ENCODE peak calls at places on chromosomes 12 and 14, in five cellular contexts. E is GM23248; W is effector memory CD4-positive, alpha-beta T cell; U is lower lobe of right lung; D is adrenal gland. I is an unnamed sample. For H3K4me1, the result is how much of the 10 kb centered on the place peaks cover.

GRCh38 chr12:112901271-112901670 is 5.5 kb upstream of the OAS1 start:
- DNase-seq in E (no peak), W (no peak), U (no peak), D (no peak), I (no peak)

GRCh38 chr12:7959278-7960063 is 23.5 kb upstream of the SLC2A3 start:
- DNase-seq in E (peak), W (peak), U (no peak), D (peak), I (peak)

GRCh38 chr14:32028599-32028998 is 48.5 kb upstream of the ARHGAP5 start:
- DNase-seq in E (peak), W (no peak), U (no peak), D (no peak), I (no peak)

GRCh38 chr14:38282941-38283340 is 27.0 kb upstream of the CLEC14A start:
- DNase-seq in E (no peak), W (no peak), U (no peak), D (no peak), I (no peak)

GRCh38 chr14:92039073-92039719 is 663 bp downstream of the TRIP11 start:
- DNase-seq in E (peak), W (no peak), U (no peak), D (no peak), I (peak)

GRCh38 chr14:31070431-31070830 is 44.3 kb upstream of the STRN3 start:
- DNase-seq in E (peak), W (no peak), U (no peak), D (no peak), I (no peak)

GRCh38 chr14:68685419-68686211 is 107.3 kb downstream of the ZFP36L1 start:
- DNase-seq in E (peak), W (peak), U (no peak), D (peak), I (peak)

GRCh38 chr14:27672047-27672446 is 1074.2 kb upstream of the NOVA1 start:
- DNase-seq in E (no peak), W (no peak), U (no peak), D (no peak), I (no peak)

GRCh38 chr14:34685819-34686428 is 28.5 kb downstream of the CFL2 start:
- DNase-seq in E (no peak), W (no peak), U (no peak), D (no peak), I (no peak)

GRCh38 chr12:2976581-2976996 is 17.4 kb downstream of the TEAD4 start:
- DNase-seq in E (no peak), W (no peak), U (no peak), D (no peak), I (no peak)

GRCh38 chr12:91629440-91629839 is 446.8 kb upstream of the DCN start:
- DNase-seq in E (no peak), W (no peak), U (no peak), D (no peak), I (no peak)

GRCh38 chr14:89531661-89532335 is 114.8 kb upstream of the FOXN3 start:
- DNase-seq in E (no peak), W (no peak), U (no peak), D (no peak), I (no peak)

GRCh38 chr12:52634266-52635056 is 16.1 kb upstream of the KRT73 start:
- DNase-seq in E (no peak), W (no peak), U (no peak), D (peak), I (no peak)

GRCh38 chr12:87427770-87428169 is 601.4 kb downstream of the C12orf50 start:
- DNase-seq in E (no peak), W (no peak), U (no peak), D (no peak), I (no peak)

GRCh38 chr12:97308576-97309198 is 153.9 kb upstream of the RMST start:
- DNase-seq in E (peak), W (no peak), U (no peak), D (peak), I (peak)

GRCh38 chr14:36717363-36717762 is 55.7 kb downstream of the PAX9 start:
- DNase-seq in E (no peak), W (no peak), U (no peak), D (no peak), I (no peak)

GRCh38 chr12:122204829-122205589 is 1.5 kb downstream of the B3GNT4 start:
- DNase-seq in E (no peak), W (no peak), U (no peak), D (no peak), I (no peak)

DNA sequence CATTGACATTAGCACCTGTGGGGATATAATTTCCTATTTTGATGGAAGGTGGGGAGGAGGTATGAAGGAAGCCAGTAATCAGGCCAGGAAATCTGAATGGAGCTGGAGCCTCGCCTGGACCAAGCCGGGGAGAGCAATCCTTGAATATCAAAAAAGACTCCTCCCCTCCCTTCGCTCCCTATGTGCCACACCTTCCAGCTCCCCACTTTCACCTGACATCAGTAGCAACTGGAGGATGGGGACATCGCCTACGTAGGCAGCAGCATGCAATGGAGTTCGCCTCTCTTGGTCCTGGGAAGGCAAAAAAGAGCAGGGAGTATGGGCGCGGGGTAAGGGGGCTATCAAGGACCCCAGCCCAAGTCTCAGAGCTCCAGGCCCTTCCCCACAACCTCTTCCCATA is 1.1 kb downstream of the ANKRD52 start:
- DNase-seq in E (peak), W (no peak), U (no peak), D (no peak), I (no peak)
- H3K4me1 ChIP-seq in E (under half), W (under half), U (under half), D (under half), I (under half)

GRCh38 chr14:94987409-94987808 is 169.9 kb downstream of the DICER1 start:
- DNase-seq in E (no peak), W (no peak), U (no peak), D (no peak), I (no peak)

GRCh38 chr14:94994245-94994644 is 163.1 kb downstream of the DICER1 start:
- DNase-seq in E (no peak), W (no peak), U (no peak), D (no peak), I (no peak)

GRCh38 chr14:94989946-94990345 is 167.4 kb downstream of the DICER1 start:
- DNase-seq in E (no peak), W (no peak), U (no peak), D (no peak), I (no peak)

GRCh38 chr14:94992046-94992445 is 165.3 kb downstream of the DICER1 start:
- DNase-seq in E (peak), W (no peak), U (no peak), D (no peak), I (no peak)

GRCh38 chr14:94989417-94989816 is 167.9 kb downstream of the DICER1 start:
- DNase-seq in E (no peak), W (no peak), U (no peak), D (no peak), I (no peak)
- H3K4me1 ChIP-seq in E (under half), W (under half), U (under half), D (under half), I (under half)

GRCh38 chr12:6345319-6346071 is 3.6 kb upstream of the TNFRSF1A start:
- DNase-seq in E (peak), W (no peak), U (no peak), D (peak), I (no peak)

GRCh38 chr12:6347367-6348338 is 5.8 kb upstream of the TNFRSF1A start:
- DNase-seq in E (peak), W (no peak), U (no peak), D (peak), I (no peak)

GRCh38 chr12:6343518-6343917 is 1.6 kb upstream of the TNFRSF1A start:
- DNase-seq in E (no peak), W (no peak), U (no peak), D (no peak), I (no peak)

GRCh38 chr12:6346942-6347341 is 5.1 kb upstream of the TNFRSF1A start:
- DNase-seq in E (no peak), W (no peak), U (no peak), D (no peak), I (no peak)

GRCh38 chr12:6346235-6346832 is 4.5 kb upstream of the TNFRSF1A start:
- DNase-seq in E (no peak), W (no peak), U (no peak), D (peak), I (no peak)
- H3K4me1 ChIP-seq in E (under half), W (under half), U (half or more), D (half or more), I (half or more)

DNA sequence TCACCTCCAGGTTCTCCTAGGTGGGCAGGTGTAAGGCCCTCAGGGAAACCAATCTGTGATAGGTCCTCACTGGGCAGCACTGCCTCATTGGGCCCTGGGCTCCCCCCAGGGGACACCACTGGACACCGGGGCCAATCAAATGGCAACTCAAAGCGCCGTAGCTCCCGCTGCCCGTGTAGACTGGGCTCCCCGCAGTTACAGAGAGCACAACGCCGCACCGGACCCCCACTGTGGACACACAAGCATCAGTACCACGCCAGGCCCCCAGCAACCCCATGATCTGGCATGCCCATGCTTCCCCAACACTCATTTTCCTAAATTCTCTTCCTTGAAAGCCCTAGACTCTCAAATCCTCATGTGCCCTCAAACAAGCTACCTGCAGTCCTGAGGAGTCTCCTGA is 6.1 kb downstream of the KMT2D start:
- DNase-seq in E (no peak), W (no peak), U (no peak), D (no peak), I (no peak)
- H3K4me1 ChIP-seq in E (under half), W (under half), U (under half), D (under half), I (under half)

DNA sequence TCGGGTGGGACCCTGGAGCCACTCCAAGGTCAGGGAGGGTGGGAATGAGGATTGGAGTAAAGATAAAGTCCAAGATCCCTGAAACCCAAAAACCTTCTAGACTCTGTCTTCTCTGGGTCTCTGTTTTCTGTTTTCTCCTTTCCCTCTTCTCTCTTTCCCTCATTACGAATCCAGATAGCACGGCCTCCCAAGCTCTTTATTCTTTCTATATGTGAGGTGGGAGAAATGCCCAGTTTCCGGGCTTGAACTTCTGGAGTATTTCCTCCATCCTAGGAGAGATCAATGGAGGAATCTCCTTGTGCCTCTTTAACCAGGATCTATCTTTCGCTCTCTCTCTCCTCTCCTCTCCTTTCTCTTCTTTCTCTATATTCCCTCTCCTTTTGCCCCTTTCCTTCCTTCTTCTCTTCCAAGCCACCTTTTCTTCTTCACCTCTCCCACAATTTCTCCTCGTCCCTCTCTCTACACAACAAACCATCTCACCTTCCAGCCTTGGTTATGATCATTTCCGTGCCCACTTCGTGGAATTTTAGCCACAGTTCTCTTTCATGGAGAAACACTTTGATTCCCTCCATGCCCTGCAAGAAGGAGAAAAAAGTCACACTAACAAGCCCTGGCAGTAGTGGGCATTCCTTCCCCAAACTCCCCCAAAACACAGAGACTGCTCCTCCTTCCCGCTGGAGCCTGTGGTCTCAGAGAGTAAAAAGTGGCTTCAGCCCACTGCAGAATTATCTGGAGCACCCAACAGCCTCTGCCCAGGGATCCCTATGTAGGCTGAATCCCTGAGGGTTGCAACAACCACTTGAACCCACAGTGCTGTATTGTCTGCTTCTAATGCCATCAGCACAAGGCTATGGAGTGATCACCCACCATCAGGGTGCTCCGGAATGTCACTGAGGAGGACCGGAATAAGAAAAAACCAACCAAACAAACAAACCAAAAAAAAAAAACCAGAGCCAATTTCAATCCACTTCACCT is 4.3 kb downstream of the TBX5 start:
- DNase-seq in E (peak), W (no peak), U (no peak), D (no peak), I (no peak)
- H3K4me1 ChIP-seq in E (under half), W (under half), U (under half), D (under half), I (under half)

DNA sequence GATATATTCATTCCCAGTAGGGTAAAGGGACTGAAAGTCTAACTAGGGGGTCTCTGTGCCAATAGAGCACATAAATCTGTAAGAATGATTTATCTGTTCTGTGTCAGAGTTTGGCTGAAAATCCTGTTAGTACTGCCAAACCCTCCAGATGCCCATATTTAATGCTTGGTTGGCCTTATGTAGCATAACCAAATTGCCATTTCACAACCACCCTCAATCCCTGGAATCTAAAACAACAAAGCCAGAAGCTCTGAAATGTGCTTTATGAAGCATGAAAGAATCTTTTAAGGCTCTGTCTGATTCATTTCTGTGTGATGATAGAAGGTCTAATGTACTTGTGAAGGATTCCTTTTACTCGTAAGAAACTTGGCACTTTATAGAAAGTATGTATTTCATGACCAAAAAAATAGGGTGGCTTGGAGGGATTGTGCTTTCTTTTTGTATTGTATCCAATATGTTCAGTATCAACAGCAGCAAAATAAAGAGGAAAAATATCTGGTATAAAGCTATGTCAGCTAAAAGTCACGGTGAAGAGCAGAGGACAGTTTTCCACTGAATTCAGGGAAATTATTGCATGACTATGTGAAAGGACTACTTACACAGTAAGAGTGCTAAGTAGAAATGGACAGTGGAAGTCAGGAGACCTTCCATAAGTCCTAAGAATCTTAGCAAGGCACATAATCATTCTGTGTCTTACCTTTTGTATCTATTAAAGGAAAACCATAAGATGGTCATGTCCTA is 19.1 kb downstream of the TSHR start:
- DNase-seq in E (peak), W (no peak), U (no peak), D (no peak), I (no peak)
- H3K4me1 ChIP-seq in E (under half), W (under half), U (under half), D (under half), I (under half)

GRCh38 chr12:47835831-47836155 is 16.1 kb upstream of the HDAC7 start:
- DNase-seq in E (no peak), W (no peak), U (no peak), D (no peak), I (no peak)
- H3K4me1 ChIP-seq in E (under half), W (under half), U (under half), D (under half), I (half or more)

GRCh38 chr12:6302621-6303020 is 7.9 kb upstream of the PLEKHG6 start:
- DNase-seq in E (peak), W (no peak), U (no peak), D (no peak), I (no peak)
- H3K4me1 ChIP-seq in E (under half), W (under half), U (under half), D (under half), I (under half)

DNA sequence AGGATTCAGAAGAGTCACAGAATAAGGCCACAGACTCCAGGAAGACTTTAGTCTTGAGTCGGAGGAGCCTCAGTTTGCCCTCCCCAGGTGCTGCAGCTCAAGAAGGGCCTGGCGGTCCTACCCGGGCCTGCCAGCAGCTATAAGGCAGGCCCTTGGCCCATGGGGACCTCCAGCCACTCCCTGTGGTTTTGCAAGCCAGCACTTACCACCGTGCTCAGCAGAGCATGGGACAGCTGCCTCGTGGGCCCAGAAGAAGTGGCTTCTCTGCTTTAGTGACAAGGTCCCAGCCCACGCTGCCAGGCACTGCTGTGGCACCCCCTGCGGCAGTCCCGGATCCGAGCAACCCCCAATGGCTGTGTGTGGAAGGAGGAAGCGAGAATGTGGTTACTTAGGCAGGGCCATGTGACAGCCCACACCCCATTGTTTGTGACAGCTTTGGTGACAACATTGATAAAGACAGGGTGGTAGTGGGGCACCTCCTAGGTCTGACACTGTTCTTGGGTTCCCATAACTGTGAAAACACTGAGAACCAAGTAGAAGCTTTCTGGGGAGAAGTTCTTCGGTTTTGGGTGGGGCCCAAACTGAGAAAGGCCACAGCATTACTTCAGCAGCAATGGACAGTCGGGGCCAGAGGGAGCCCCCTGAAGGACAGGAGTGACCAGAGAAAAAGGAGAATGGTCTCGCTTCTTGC is at the start of gene SELPLG:
- DNase-seq in E (no peak), W (peak), U (peak), D (no peak), I (peak)
- H3K4me1 ChIP-seq in E (under half), W (half or more), U (half or more), D (under half), I (half or more)

I was measured in CD8-positive, alpha-beta memory T cell.